ENCODE peak calls at places on chromosome 3, in six cellular contexts. O is A673, F is DND-41, I is left ventricle myocardium inferior, V is HCT116, P is cardiac fibroblast. E is an unnamed sample.

GRCh38 chr3:184600685-184601377 is 39.2 kb downstream of the EPHB3 start:
- DNase-seq in O (no peak), V (no peak), P (no peak), F (no peak), I (no peak), E (no peak)

GRCh38 chr3:101038880-101039279 is 45.7 kb upstream of the ABI3BP start:
- DNase-seq in O (peak; percentile 87), F (no peak), I (no peak), P (no peak), V (no peak), E (no peak)

GRCh38 chr3:168976969-168977368 is 686.5 kb downstream of the MECOM start:
- DNase-seq in V (no peak), F (no peak), P (no peak), I (no peak), O (no peak), E (no peak)

GRCh38 chr3:153038367-153038766 is 123.7 kb upstream of the RAP2B start:
- DNase-seq in V (no peak), P (no peak), F (no peak), O (no peak), I (no peak), E (no peak)

GRCh38 chr3:179323197-179323901 is 518 bp downstream of the ZNF639 start:
- DNase-seq in P (peak; percentile 87), O (peak; percentile 81), V (no peak), F (peak; percentile 68), I (peak; percentile 82), E (peak; percentile 71)

GRCh38 chr3:47890832-47891620 is 88.1 kb downstream of the DHX30 start:
- DNase-seq in P (peak; percentile 24), O (peak; percentile 7), I (peak; percentile 45), F (no peak), V (no peak), E (no peak)

GRCh38 chr3:61780455-61781239 is 219.3 kb downstream of the PTPRG start:
- DNase-seq in P (no peak), F (no peak), I (no peak), O (peak; percentile 18), V (no peak), E (no peak)

GRCh38 chr3:64321747-64322146 is 96.5 kb upstream of the PRICKLE2 start:
- DNase-seq in I (no peak), O (no peak), V (no peak), F (no peak), P (peak; percentile 73), E (peak; percentile 81)

GRCh38 chr3:124995460-124995994 is 60.3 kb downstream of the HEG1 start:
- DNase-seq in F (peak; percentile 21), I (peak; percentile 38), P (peak; percentile 63), V (peak; percentile 34), O (peak; percentile 67), E (peak; percentile 52)

GRCh38 chr3:157785071-157785826 is 282.0 kb upstream of the VEPH1 start:
- DNase-seq in O (no peak), P (peak; percentile 71), V (peak; percentile 80), F (no peak), I (no peak), E (peak; percentile 92)

GRCh38 chr3:23421811-23422510 is 218.8 kb downstream of the UBE2E2 start:
- DNase-seq in O (no peak), V (no peak), I (no peak), P (peak; percentile 13), F (no peak), E (no peak)

GRCh38 chr3:160486459-160486869 is 36.9 kb upstream of the TRIM59 start:
- DNase-seq in F (no peak), V (peak; percentile 18), P (peak; percentile 76), I (no peak), O (peak; percentile 56), E (peak; percentile 74)

GRCh38 chr3:186340211-186340610 is 21.8 kb downstream of the DGKG start:
- DNase-seq in V (no peak), F (no peak), I (no peak), O (no peak), P (no peak), E (no peak)

GRCh38 chr3:184155644-184156521 is 706 bp downstream of the DVL3 start:
- DNase-seq in P (no peak), V (no peak), I (no peak), F (peak; percentile 52), O (peak; percentile 48), E (peak; percentile 42)

GRCh38 chr3:53242642-53243041 is 13.2 kb downstream of the TKT start:
- DNase-seq in V (no peak), I (no peak), F (no peak), P (peak; percentile 29), O (no peak), E (no peak)

GRCh38 chr3:53244281-53244680 is 11.5 kb downstream of the TKT start:
- DNase-seq in O (no peak), F (no peak), I (no peak), P (no peak), V (no peak), E (no peak)

GRCh38 chr3:53243785-53244184 is 12.0 kb downstream of the TKT start:
- DNase-seq in P (no peak), V (no peak), I (no peak), F (no peak), O (no peak), E (no peak)

GRCh38 chr3:53242155-53242554 is 13.7 kb downstream of the TKT start:
- DNase-seq in I (peak; percentile 37), V (no peak), F (no peak), O (no peak), P (no peak), E (no peak)

GRCh38 chr3:53243165-53243564 is 12.7 kb downstream of the TKT start:
- DNase-seq in V (no peak), P (peak; percentile 47), O (peak; percentile 39), I (no peak), F (no peak), E (peak; percentile 62)
- TF ChIP-seq CTCF in V (no peak), P (no peak), O (no peak), I (no peak), F (no peak), E (no peak)

GRCh38 chr3:14555835-14556234 is 15.7 kb upstream of the GRIP2 start:
- DNase-seq in F (no peak), I (peak; percentile 51), V (no peak), P (no peak), O (no peak), E (no peak)
- H3K4me3 ChIP-seq in F (no peak overlapping the region), I (peak overlapping the region; percentile 52), V (no peak overlapping the region), P (no peak overlapping the region), O (no peak overlapping the region), E (no peak overlapping the region)

DNA sequence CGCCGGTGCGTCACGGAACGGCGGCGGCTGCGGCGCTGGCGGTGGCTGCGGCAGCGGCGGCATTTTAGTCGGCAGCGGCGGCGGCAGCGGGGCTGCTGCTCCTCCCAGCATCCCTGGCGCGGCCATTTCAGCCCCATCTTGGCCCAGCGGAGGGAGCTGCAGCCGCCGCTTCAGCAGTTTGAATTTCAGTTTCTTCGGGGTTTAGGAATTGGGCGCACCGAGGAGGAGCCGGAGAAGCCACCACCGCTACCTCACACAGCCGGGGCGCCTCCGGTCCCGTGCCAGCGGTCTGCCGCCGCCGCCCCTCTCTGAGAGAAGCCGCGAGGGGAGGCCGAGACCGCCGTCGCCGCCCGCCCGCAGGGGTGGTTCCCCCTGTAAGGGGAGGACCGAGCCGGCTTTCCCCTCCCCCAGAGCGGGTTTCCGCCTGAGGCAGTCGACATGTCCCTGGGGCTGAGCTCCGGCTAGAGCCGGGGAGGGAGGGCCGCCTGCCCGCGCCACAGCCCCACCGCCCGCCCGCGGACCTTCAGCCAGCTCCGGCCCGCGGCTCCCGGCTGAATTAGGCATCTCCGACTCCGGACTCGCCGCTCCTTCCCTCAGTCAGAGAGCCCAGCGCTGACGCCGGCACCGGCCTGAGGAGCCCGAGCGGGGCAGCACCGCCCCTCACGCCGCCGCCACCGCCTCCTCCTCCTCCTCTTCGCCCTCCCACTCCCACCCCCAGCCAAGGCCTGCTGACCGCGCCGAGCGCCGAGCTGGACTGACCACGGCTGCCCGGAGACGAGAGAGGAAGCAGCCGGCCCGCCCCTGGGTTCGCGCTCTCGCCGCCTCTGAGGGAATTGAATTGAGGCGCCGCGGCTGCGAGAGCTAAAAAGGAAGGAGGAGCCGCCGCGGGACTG is at the start of gene TSC22D2:
- DNase-seq in F (peak; percentile 95), P (peak; percentile 97), V (peak; percentile 79), I (peak; percentile 92), O (peak; percentile 96), E (peak; percentile 97)
- TF ChIP-seq CTCF in F (peak; percentile 23), P (no peak), V (no peak), I (peak; percentile 26), O (peak; percentile 35), E (peak; percentile 21)

GRCh38 chr3:56775931-56776461 is 25.8 kb downstream of the ARHGEF3 start:
- DNase-seq in V (no peak), F (no peak), I (no peak), O (no peak), P (no peak), E (no peak)
- H3K4me3 ChIP-seq in V (no peak overlapping the region), F (no peak overlapping the region), I (no peak overlapping the region), O (no peak overlapping the region), P (no peak overlapping the region), E (no peak overlapping the region)

GRCh38 chr3:123960791-123961507 is at the start of gene CCDC14:
- DNase-seq in V (peak; percentile 91), P (peak; percentile 97), I (peak; percentile 93), F (peak; percentile 95), O (peak; percentile 99), E (peak; percentile 97)

GRCh38 chr3:123961508-123961856 is 453 bp upstream of the CCDC14 start:
- DNase-seq in O (no peak), I (no peak), F (no peak), P (no peak), V (no peak), E (no peak)
- TF ChIP-seq CTCF in O (no peak), I (no peak), F (no peak), P (no peak), V (no peak), E (no peak)

E was measured in astrocyte of the spinal cord.